ENCODE peak calls at places on chromosome 21, in six cellular contexts. One of them, this sample, is unnamed.

GRCh38 chr21:36965720-36966065 is 776 bp downstream of the HLCS start:
- DNase-seq in left ventricle myocardium inferior: no peak
- DNase-seq in fibroblast of the aortic adventitia: peak; percentile 8
- DNase-seq in neural progenitor cell: no peak
- DNase-seq in GM23338: no peak
- DNase-seq in colonic mucosa: no peak
- DNase-seq in this sample: no peak

GRCh38 chr21:42513151-42513984 is at the start of gene SLC37A1:
- DNase-seq in left ventricle myocardium inferior: no peak
- DNase-seq in GM23338: peak; percentile 73
- DNase-seq in neural progenitor cell: peak; percentile 65
- DNase-seq in colonic mucosa: peak; percentile 46
- DNase-seq in fibroblast of the aortic adventitia: no peak
- DNase-seq in this sample: peak; percentile 42

GRCh38 chr21:33300701-33301631 is 23.8 kb upstream of the IFNAR1 start:
- DNase-seq in neural progenitor cell: no peak
- DNase-seq in colonic mucosa: peak; percentile 23
- DNase-seq in GM23338: no peak
- DNase-seq in fibroblast of the aortic adventitia: no peak
- DNase-seq in left ventricle myocardium inferior: no peak
- DNase-seq in this sample: no peak

GRCh38 chr21:25370311-25370744 is 237.0 kb downstream of the MRPL39 start:
- DNase-seq in fibroblast of the aortic adventitia: peak; percentile 92
- DNase-seq in left ventricle myocardium inferior: no peak
- DNase-seq in neural progenitor cell: no peak
- DNase-seq in colonic mucosa: no peak
- DNase-seq in GM23338: no peak
- DNase-seq in this sample: no peak

GRCh38 chr21:33372582-33372981 is 30.6 kb upstream of the IFNGR2 start:
- DNase-seq in colonic mucosa: no peak
- DNase-seq in left ventricle myocardium inferior: no peak
- DNase-seq in fibroblast of the aortic adventitia: no peak
- DNase-seq in GM23338: no peak
- DNase-seq in neural progenitor cell: no peak
- DNase-seq in this sample: no peak

GRCh38 chr21:17359781-17360180 is 153.1 kb upstream of the CXADR start:
- DNase-seq in fibroblast of the aortic adventitia: no peak
- DNase-seq in GM23338: no peak
- DNase-seq in colonic mucosa: no peak
- DNase-seq in neural progenitor cell: no peak
- DNase-seq in left ventricle myocardium inferior: no peak
- DNase-seq in this sample: no peak

GRCh38 chr21:42236014-42236413 is 17.1 kb downstream of the ABCG1 start:
- DNase-seq in fibroblast of the aortic adventitia: no peak
- DNase-seq in GM23338: no peak
- DNase-seq in colonic mucosa: no peak
- DNase-seq in left ventricle myocardium inferior: peak; percentile 58
- DNase-seq in neural progenitor cell: no peak
- DNase-seq in this sample: no peak

GRCh38 chr21:41235214-41235613 is 67.3 kb downstream of the BACE2 start:
- DNase-seq in GM23338: no peak
- DNase-seq in colonic mucosa: no peak
- DNase-seq in fibroblast of the aortic adventitia: no peak
- DNase-seq in neural progenitor cell: no peak
- DNase-seq in left ventricle myocardium inferior: no peak
- DNase-seq in this sample: no peak

GRCh38 chr21:37074195-37074510 is 1.1 kb downstream of the TTC3 start:
- DNase-seq in left ventricle myocardium inferior: no peak
- DNase-seq in fibroblast of the aortic adventitia: no peak
- DNase-seq in GM23338: peak; percentile 17
- DNase-seq in colonic mucosa: peak; percentile 49
- DNase-seq in neural progenitor cell: peak; percentile 50
- DNase-seq in this sample: no peak

GRCh38 chr21:42320791-42321190 is 5.6 kb upstream of the TFF3 start:
- DNase-seq in neural progenitor cell: no peak
- DNase-seq in colonic mucosa: peak; percentile 17
- DNase-seq in GM23338: no peak
- DNase-seq in left ventricle myocardium inferior: no peak
- DNase-seq in fibroblast of the aortic adventitia: no peak
- DNase-seq in this sample: no peak

GRCh38 chr21:43667191-43667904 is 8.0 kb downstream of the RRP1B start:
- DNase-seq in GM23338: no peak
- DNase-seq in fibroblast of the aortic adventitia: peak; percentile 78
- DNase-seq in colonic mucosa: no peak
- DNase-seq in left ventricle myocardium inferior: no peak
- DNase-seq in neural progenitor cell: no peak
- DNase-seq in this sample: no peak

GRCh38 chr21:42607525-42608102 is 45.8 kb upstream of the PDE9A start:
- DNase-seq in fibroblast of the aortic adventitia: no peak
- DNase-seq in GM23338: no peak
- DNase-seq in neural progenitor cell: no peak
- DNase-seq in colonic mucosa: no peak
- DNase-seq in left ventricle myocardium inferior: no peak
- DNase-seq in this sample: no peak

GRCh38 chr21:33202464-33203363 is 27.0 kb upstream of the IFNAR2 start:
- DNase-seq in neural progenitor cell: no peak
- DNase-seq in GM23338: no peak
- DNase-seq in colonic mucosa: no peak
- DNase-seq in left ventricle myocardium inferior: no peak
- DNase-seq in fibroblast of the aortic adventitia: no peak
- DNase-seq in this sample: no peak

GRCh38 chr21:16071761-16072160 is 342.0 kb downstream of the USP25 start:
- DNase-seq in GM23338: no peak
- DNase-seq in colonic mucosa: no peak
- DNase-seq in left ventricle myocardium inferior: no peak
- DNase-seq in fibroblast of the aortic adventitia: no peak
- DNase-seq in neural progenitor cell: no peak
- DNase-seq in this sample: no peak

GRCh38 chr21:39088831-39089380 is 94.3 kb downstream of the PSMG1 start:
- DNase-seq in left ventricle myocardium inferior: no peak
- DNase-seq in colonic mucosa: no peak
- DNase-seq in fibroblast of the aortic adventitia: peak; percentile 86
- DNase-seq in neural progenitor cell: no peak
- DNase-seq in GM23338: no peak
- DNase-seq in this sample: no peak

GRCh38 chr21:38927776-38928175 is 122.0 kb downstream of the ETS2 start:
- DNase-seq in GM23338: no peak
- DNase-seq in left ventricle myocardium inferior: no peak
- DNase-seq in neural progenitor cell: no peak
- DNase-seq in fibroblast of the aortic adventitia: no peak
- DNase-seq in colonic mucosa: no peak
- DNase-seq in this sample: no peak

GRCh38 chr21:42845296-42845965 is 33.9 kb downstream of the WDR4 start:
- DNase-seq in GM23338: no peak
- DNase-seq in colonic mucosa: no peak
- DNase-seq in left ventricle myocardium inferior: peak; percentile 54
- DNase-seq in neural progenitor cell: no peak
- DNase-seq in fibroblast of the aortic adventitia: peak; percentile 54
- DNase-seq in this sample: no peak

GRCh38 chr21:46617267-46618051 is 12.6 kb upstream of the S100B start:
- DNase-seq in neural progenitor cell: no peak
- DNase-seq in left ventricle myocardium inferior: no peak
- DNase-seq in colonic mucosa: no peak
- DNase-seq in fibroblast of the aortic adventitia: peak; percentile 44
- DNase-seq in GM23338: no peak
- DNase-seq in this sample: no peak

GRCh38 chr21:39051561-39051949 is 131.7 kb downstream of the PSMG1 start:
- DNase-seq in neural progenitor cell: no peak
- DNase-seq in GM23338: no peak
- DNase-seq in colonic mucosa: no peak
- DNase-seq in left ventricle myocardium inferior: no peak
- DNase-seq in fibroblast of the aortic adventitia: peak; percentile 43
- DNase-seq in this sample: no peak

GRCh38 chr21:44760376-44760775 is 41.2 kb downstream of the UBE2G2 start:
- DNase-seq in colonic mucosa: no peak
- DNase-seq in GM23338: no peak
- DNase-seq in neural progenitor cell: no peak
- DNase-seq in fibroblast of the aortic adventitia: no peak
- DNase-seq in left ventricle myocardium inferior: no peak
- DNase-seq in this sample: no peak

GRCh38 chr21:44762221-44763049 is 39.2 kb downstream of the UBE2G2 start:
- DNase-seq in GM23338: no peak
- DNase-seq in left ventricle myocardium inferior: no peak
- DNase-seq in colonic mucosa: no peak
- DNase-seq in neural progenitor cell: no peak
- DNase-seq in fibroblast of the aortic adventitia: no peak
- DNase-seq in this sample: no peak

GRCh38 chr21:44761747-44762208 is 39.8 kb downstream of the UBE2G2 start:
- DNase-seq in fibroblast of the aortic adventitia: no peak
- DNase-seq in GM23338: no peak
- DNase-seq in left ventricle myocardium inferior: no peak
- DNase-seq in neural progenitor cell: no peak
- DNase-seq in colonic mucosa: peak; percentile 43
- DNase-seq in this sample: no peak

GRCh38 chr21:44759628-44760285 is 41.9 kb downstream of the UBE2G2 start:
- DNase-seq in fibroblast of the aortic adventitia: no peak
- DNase-seq in colonic mucosa: no peak
- DNase-seq in neural progenitor cell: no peak
- DNase-seq in GM23338: no peak
- DNase-seq in left ventricle myocardium inferior: no peak
- DNase-seq in this sample: no peak

DNA sequence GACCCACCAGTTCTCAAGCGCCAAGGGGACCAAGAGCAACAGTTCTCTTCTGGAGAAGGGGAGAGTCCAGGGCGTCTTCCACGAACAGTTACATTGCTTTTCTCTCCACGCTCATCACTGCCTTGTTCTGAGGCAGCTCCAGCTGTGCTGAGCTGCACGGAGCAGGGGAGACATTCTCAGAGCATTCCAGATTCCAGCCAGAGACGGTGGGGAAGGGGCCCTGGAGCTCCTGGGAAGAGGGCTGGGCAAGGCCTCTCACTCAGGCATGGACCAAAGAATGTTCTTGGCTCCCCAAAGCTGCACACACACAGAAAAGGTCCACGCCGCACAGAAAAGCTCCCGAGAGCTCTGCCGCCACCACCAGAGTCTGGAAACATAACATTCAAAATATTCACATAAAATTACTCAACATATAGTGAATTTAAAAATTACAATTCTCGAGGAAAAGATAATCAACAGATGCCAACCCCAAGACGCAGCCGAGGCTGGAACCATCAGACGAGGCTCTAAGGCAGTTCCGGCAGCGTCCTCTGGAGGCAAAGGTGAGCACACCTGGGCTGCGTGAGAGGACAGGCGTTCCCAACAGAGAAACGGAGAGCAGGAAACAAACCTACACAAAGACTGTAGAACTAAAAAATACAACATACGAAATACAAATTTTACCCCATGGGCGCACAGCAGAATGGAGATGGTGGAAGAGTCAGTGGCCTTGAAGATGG is 40.5 kb downstream of the UBE2G2 start:
- DNase-seq in GM23338: peak; percentile 91
- DNase-seq in left ventricle myocardium inferior: no peak
- DNase-seq in fibroblast of the aortic adventitia: no peak
- DNase-seq in colonic mucosa: peak; percentile 54
- DNase-seq in neural progenitor cell: peak; percentile 53
- DNase-seq in this sample: no peak
- TF ChIP-seq CTCF in GM23338: peak; percentile 87
- TF ChIP-seq CTCF in left ventricle myocardium inferior: no peak
- TF ChIP-seq CTCF in fibroblast of the aortic adventitia: peak; percentile 36
- TF ChIP-seq CTCF in colonic mucosa: peak; percentile 53
- TF ChIP-seq CTCF in neural progenitor cell: peak; percentile 66
- TF ChIP-seq CTCF in this sample: no peak

GRCh38 chr21:35933466-35933865 is 126.9 kb downstream of the SETD4 start:
- DNase-seq in neural progenitor cell: peak; percentile 17
- DNase-seq in fibroblast of the aortic adventitia: peak; percentile 89
- DNase-seq in GM23338: peak; percentile 52
- DNase-seq in left ventricle myocardium inferior: peak; percentile 43
- DNase-seq in colonic mucosa: no peak
- DNase-seq in this sample: no peak
- TF ChIP-seq CTCF in neural progenitor cell: peak; percentile 41
- TF ChIP-seq CTCF in fibroblast of the aortic adventitia: peak; percentile 45
- TF ChIP-seq CTCF in GM23338: peak; percentile 53
- TF ChIP-seq CTCF in left ventricle myocardium inferior: peak; percentile 19
- TF ChIP-seq CTCF in colonic mucosa: no peak
- TF ChIP-seq CTCF in this sample: no peak

DNA sequence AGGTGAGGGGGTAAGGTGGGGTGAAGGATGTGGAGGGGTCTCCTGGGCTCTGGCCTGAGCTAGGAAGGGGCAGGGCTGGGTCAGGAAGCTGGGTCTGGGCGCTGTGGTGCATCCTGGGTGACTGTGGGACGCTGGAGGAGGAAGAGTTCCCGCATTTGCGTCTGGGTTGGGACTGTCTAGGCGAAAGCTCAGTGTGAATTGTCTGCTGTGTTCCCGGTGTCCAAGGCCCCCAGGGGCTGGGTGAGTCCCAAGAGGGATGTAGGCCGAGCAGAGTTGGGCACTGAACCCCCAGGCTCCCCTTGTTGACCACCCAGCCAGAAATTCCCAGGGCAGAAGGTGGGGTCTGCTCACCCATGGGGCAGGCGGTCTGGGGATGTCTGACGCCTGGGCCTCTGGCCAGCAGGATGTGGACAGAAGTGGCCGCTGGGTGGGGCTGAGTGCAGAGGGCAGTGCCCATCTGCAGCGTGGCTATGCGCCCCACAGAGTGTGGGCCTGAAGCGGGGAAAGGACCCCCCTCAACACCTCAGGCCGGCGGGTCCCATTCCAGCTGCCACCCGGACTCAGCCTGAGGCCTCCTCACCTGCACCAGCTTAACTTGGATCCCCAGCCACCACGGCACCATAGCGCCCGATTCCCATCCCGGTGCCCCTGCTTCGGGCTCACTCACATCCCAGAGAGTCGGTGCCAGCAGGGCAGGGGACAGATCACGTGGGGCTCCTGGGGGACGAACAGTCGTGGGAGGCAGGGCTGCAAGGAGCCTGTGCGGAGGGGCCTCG is 36.9 kb upstream of the POFUT2 start:
- DNase-seq in left ventricle myocardium inferior: peak; percentile 20
- DNase-seq in fibroblast of the aortic adventitia: no peak
- DNase-seq in neural progenitor cell: no peak
- DNase-seq in GM23338: no peak
- DNase-seq in colonic mucosa: no peak
- DNase-seq in this sample: no peak
- TF ChIP-seq CTCF in left ventricle myocardium inferior: peak; percentile 16
- TF ChIP-seq CTCF in fibroblast of the aortic adventitia: no peak
- TF ChIP-seq CTCF in neural progenitor cell: no peak
- TF ChIP-seq CTCF in GM23338: no peak
- TF ChIP-seq CTCF in colonic mucosa: no peak
- TF ChIP-seq CTCF in this sample: no peak

GRCh38 chr21:28233536-28234220 is 759.0 kb downstream of the LTN1 start:
- DNase-seq in left ventricle myocardium inferior: peak; percentile 15
- DNase-seq in fibroblast of the aortic adventitia: no peak
- DNase-seq in neural progenitor cell: no peak
- DNase-seq in colonic mucosa: no peak
- DNase-seq in GM23338: no peak
- DNase-seq in this sample: no peak

GRCh38 chr21:28237661-28238060 is 755.0 kb downstream of the LTN1 start:
- DNase-seq in GM23338: no peak
- DNase-seq in colonic mucosa: no peak
- DNase-seq in neural progenitor cell: no peak
- DNase-seq in left ventricle myocardium inferior: peak; percentile 18
- DNase-seq in fibroblast of the aortic adventitia: no peak
- DNase-seq in this sample: no peak

GRCh38 chr21:28239345-28239744 is 753.3 kb downstream of the LTN1 start:
- DNase-seq in neural progenitor cell: no peak
- DNase-seq in left ventricle myocardium inferior: peak; percentile 61
- DNase-seq in colonic mucosa: no peak
- DNase-seq in fibroblast of the aortic adventitia: no peak
- DNase-seq in GM23338: no peak
- DNase-seq in this sample: no peak

GRCh38 chr21:28230559-28230958 is 762.1 kb downstream of the LTN1 start:
- DNase-seq in fibroblast of the aortic adventitia: peak; percentile 49
- DNase-seq in left ventricle myocardium inferior: no peak
- DNase-seq in neural progenitor cell: no peak
- DNase-seq in GM23338: no peak
- DNase-seq in colonic mucosa: no peak
- DNase-seq in this sample: no peak

GRCh38 chr21:28235169-28235892 is 757.3 kb downstream of the LTN1 start:
- DNase-seq in fibroblast of the aortic adventitia: peak; percentile 55
- DNase-seq in neural progenitor cell: no peak
- DNase-seq in left ventricle myocardium inferior: peak; percentile 22
- DNase-seq in GM23338: peak; percentile 40
- DNase-seq in colonic mucosa: no peak
- DNase-seq in this sample: no peak
- TF ChIP-seq CTCF in fibroblast of the aortic adventitia: peak; percentile 22
- TF ChIP-seq CTCF in neural progenitor cell: peak; percentile 9
- TF ChIP-seq CTCF in left ventricle myocardium inferior: peak; percentile 38
- TF ChIP-seq CTCF in GM23338: peak; percentile 42
- TF ChIP-seq CTCF in colonic mucosa: no peak
- TF ChIP-seq CTCF in this sample: no peak